ENCODE peak calls at places on chromosomes 11 and 22, in eight cellular contexts. L is PC-3, N is dorsolateral prefrontal cortex, W is GM12865, G is Panc1, Z is lower leg skin, P is fibroblast of the aortic adventitia, D is stomach. H is an unnamed sample.
A peak's percentile ranks its signal among the peaks of the same experiment; 100 is the strongest.

GRCh38 chr11:32109138-32109537 is 18.3 kb downstream of the RCN1 start:
- DNase-seq in L (peak; percentile 87), N (no peak), W (no peak), G (no peak), Z (no peak), P (no peak), D (no peak), H (no peak)

GRCh38 chr11:106691807-106692365 is 326.4 kb downstream of the GUCY1A2 start:
- DNase-seq in L (peak; percentile 50), N (no peak), W (no peak), G (no peak), Z (no peak), P (no peak), D (no peak), H (no peak)

GRCh38 chr22:39556970-39557811 is 13.4 kb upstream of the CACNA1I start:
- DNase-seq in L (no peak), N (no peak), W (no peak), G (no peak), Z (no peak), P (no peak), D (no peak), H (no peak)

GRCh38 chr11:108220721-108221346 is 1.6 kb downstream of the NPAT start:
- DNase-seq in L (peak; percentile 9), N (no peak), W (peak; percentile 45), G (no peak), Z (no peak), P (peak; percentile 29), D (no peak), H (no peak)

GRCh38 chr11:134994431-134994830 is 582.4 kb upstream of the B3GAT1 start:
- DNase-seq in L (no peak), N (no peak), W (no peak), G (no peak), Z (no peak), P (no peak), D (no peak), H (no peak)

GRCh38 chr11:130269544-130269943 is 45.2 kb downstream of the ZBTB44 start:
- DNase-seq in L (no peak), N (no peak), W (peak; percentile 35), G (no peak), Z (no peak), P (peak; percentile 31), D (no peak), H (no peak)

GRCh38 chr22:36117053-36117554 is 43.5 kb downstream of the APOL3 start:
- DNase-seq in L (no peak), N (no peak), W (no peak), G (no peak), Z (no peak), P (no peak), D (no peak), H (no peak)

GRCh38 chr22:35476341-35476740 is 64.3 kb upstream of the RASD2 start:
- DNase-seq in L (no peak), N (no peak), W (no peak), G (no peak), Z (no peak), P (no peak), D (no peak), H (no peak)

GRCh38 chr11:74717211-74717997 is 13.8 kb downstream of the CHRDL2 start:
- DNase-seq in L (no peak), N (no peak), W (no peak), G (no peak), Z (no peak), P (peak; percentile 51), D (no peak), H (no peak)

GRCh38 chr11:12219732-12220131 is 109.3 kb downstream of the MICAL2 start:
- DNase-seq in L (no peak), N (no peak), W (no peak), G (no peak), Z (no peak), P (peak; percentile 98), D (no peak), H (no peak)

GRCh38 chr11:12606597-12606996 is 67.6 kb upstream of the TEAD1 start:
- DNase-seq in L (peak; percentile 25), N (no peak), W (no peak), G (no peak), Z (no peak), P (peak; percentile 92), D (no peak), H (peak; percentile 82)

GRCh38 chr11:102115557-102115956 is 5.3 kb downstream of the YAP1 start:
- DNase-seq in L (peak; percentile 81), N (no peak), W (no peak), G (no peak), Z (no peak), P (peak; percentile 61), D (no peak), H (no peak)

GRCh38 chr22:31911565-31912401 is 32.6 kb upstream of the YWHAH start:
- DNase-seq in L (no peak), N (no peak), W (no peak), G (no peak), Z (no peak), P (peak; percentile 22), D (peak; percentile 48), H (no peak)

GRCh38 chr11:30049214-30049613 is 32.4 kb upstream of the KCNA4 start:
- DNase-seq in L (no peak), N (no peak), W (no peak), G (no peak), Z (no peak), P (no peak), D (no peak), H (no peak)

GRCh38 chr11:66727883-66728759 is 895 bp downstream of the SPTBN2 start:
- DNase-seq in L (no peak), N (no peak), W (no peak), G (no peak), Z (peak; percentile 76), P (no peak), D (no peak), H (no peak)

GRCh38 chr22:47020157-47020556 is 257.7 kb downstream of the TBC1D22A start:
- DNase-seq in L (no peak), N (no peak), W (no peak), G (no peak), Z (peak; percentile 58), P (no peak), D (no peak), H (no peak)

GRCh38 chr11:14094481-14095037 is 132.0 kb downstream of the SPON1 start:
- DNase-seq in L (no peak), N (no peak), W (no peak), G (no peak), Z (no peak), P (no peak), D (no peak), H (no peak)

GRCh38 chr22:35299217-35299716 is 427 bp upstream of the TOM1 start:
- DNase-seq in L (no peak), N (no peak), W (no peak), G (peak; percentile 15), Z (no peak), P (peak; percentile 28), D (no peak), H (no peak)

GRCh38 chr11:63017306-63017974 is 1.8 kb upstream of the SLC22A8 start:
- DNase-seq in L (no peak), N (no peak), W (no peak), G (no peak), Z (peak; percentile 68), P (no peak), D (peak; percentile 40), H (no peak)

DNA sequence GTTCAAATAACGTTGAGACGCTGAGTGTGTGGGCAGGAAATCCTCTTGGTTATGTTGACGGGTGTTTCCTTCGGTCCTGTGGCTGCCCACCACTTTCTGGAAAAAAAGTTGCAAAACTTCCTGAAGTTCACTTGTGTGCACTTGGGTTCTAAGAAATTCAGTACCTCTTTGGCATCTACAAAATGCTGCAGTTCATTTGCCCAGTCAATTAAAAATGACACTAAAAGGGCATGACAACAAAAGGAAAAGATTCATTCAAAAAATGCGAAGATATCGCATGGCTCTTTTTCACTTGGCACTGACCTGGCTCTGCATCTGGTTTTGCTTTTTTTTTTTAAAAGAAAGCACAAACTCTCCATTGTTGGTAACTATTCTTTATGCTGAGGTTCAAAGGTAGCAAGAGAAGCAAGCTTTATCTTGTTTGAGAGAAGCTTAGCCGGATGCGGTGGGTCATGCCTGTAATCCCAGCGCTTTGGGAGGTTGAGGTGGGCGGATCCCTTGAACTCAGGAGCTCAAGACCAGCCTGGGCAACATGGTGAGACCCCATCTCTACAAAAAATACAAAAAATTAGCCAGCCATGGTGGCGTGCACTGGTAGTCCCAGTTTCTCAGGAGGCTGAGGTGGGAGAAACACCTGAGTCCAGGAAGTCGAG is 10.6 kb upstream of the XBP1 start:
- DNase-seq in L (no peak), N (no peak), W (no peak), G (no peak), Z (peak; percentile 68), P (no peak), D (no peak), H (no peak)
- H3K4me3 ChIP-seq in L (no peak overlapping the region), N (no peak overlapping the region), W (no peak overlapping the region), G (no peak overlapping the region), Z (no peak overlapping the region), P (no peak overlapping the region), D (no peak overlapping the region), H (no peak overlapping the region)

DNA sequence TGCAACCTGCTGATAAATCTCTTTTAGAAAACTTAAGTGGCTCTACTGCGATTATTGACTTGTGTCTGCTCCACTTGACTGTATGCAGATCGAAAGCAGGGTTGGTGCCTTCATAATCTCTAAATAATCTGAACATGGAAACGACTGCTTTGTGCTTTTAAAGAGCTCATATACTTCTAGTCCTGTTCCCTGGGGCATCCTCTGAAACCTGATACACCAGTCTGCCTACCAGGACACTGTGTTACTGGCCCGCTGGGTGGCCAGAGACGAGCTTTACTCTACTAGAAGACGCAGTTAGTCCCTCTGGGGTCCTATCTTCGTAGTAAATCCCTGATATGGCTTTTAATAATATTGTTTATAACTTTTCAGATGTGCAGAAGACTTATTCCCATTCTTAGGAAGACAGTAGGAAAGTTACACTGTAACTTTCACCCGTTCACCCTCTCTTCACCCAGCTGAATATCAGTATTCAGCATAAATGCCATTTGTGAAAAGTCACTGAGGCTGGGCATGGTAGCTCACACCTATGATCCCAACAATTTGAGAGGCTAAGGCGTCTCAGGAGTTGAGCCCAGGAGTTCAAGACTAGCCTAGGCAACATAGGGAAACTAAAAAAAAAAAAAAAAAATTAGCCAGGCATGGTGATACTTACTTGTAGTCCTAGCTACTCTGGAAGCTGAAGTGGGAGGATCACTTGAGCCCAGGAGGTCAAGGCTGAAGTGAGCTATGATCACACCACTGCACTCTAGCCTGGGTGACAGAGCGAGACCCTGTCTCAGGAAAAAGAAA is 9.0 kb upstream of the HTR3B start:
- DNase-seq in L (peak; percentile 53), N (no peak), W (no peak), G (no peak), Z (peak; percentile 31), P (no peak), D (no peak), H (no peak)
- TF ChIP-seq CTCF in L (no peak), N (no peak), W (no peak), G (no peak), Z (no peak), P (no peak), D (no peak), H (no peak)

GRCh38 chr11:68009391-68010000 is 631 bp upstream of the ALDH3B1 start:
- DNase-seq in L (peak; percentile 67), N (no peak), W (peak; percentile 36), G (no peak), Z (no peak), P (peak; percentile 67), D (no peak), H (no peak)
- H3K4me3 ChIP-seq in L (no peak overlapping the region), N (peak overlapping the region; percentile 39), W (no peak overlapping the region), G (no peak overlapping the region), Z (no peak overlapping the region), P (no peak overlapping the region), D (no peak overlapping the region), H (peak overlapping the region; percentile 46)

DNA sequence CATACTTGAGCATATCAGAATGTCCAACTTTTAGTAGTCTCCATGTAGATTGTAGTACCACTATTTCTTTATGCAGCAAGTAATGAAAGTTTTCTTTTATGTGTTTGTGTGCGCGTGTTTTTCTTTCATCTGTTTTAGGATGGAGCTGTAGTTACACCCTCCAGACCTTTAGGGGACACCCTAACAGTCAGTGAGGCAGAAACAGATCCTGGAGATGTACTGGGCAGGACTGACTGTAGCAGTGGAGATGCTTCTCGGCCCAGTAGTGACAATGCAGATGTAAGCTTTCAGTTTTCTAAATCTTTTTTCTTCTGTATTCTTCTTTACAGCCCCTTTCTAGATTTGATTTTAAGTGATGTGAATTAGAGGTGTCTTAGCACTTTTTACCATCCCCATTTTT is 79.9 kb upstream of the GRIK4 start:
- DNase-seq in L (peak; percentile 48), N (no peak), W (peak; percentile 7), G (peak; percentile 47), Z (no peak), P (no peak), D (no peak), H (peak; percentile 40)
- TF ChIP-seq CTCF in L (peak; percentile 52), N (no peak), W (no peak), G (peak; percentile 81), Z (no peak), P (peak; percentile 32), D (no peak), H (peak; percentile 41)

H was measured in HFF-Myc.